ENCODE peak calls at places on chromosomes 16 and 17, in nine cellular contexts. One of them, this sample, is unnamed.

GRCh38 chr16:88509749-88510069 is 56.6 kb downstream of the ZFPM1 start:
- DNase-seq in gastrocnemius medialis: no peak
- DNase-seq in DND-41: no peak
- DNase-seq in foreskin fibroblast: no peak
- DNase-seq in AG09309: no peak
- DNase-seq in PC-9: no peak
- DNase-seq in choroid plexus epithelial cell: no peak
- DNase-seq in prostate gland: no peak
- DNase-seq in heart left ventricle: no peak
- DNase-seq in this sample: no peak

GRCh38 chr17:59330314-59330942 is 1.0 kb upstream of the YPEL2 start:
- DNase-seq in gastrocnemius medialis: peak
- DNase-seq in DND-41: no peak
- DNase-seq in foreskin fibroblast: no peak
- DNase-seq in AG09309: no peak
- DNase-seq in PC-9: peak
- DNase-seq in choroid plexus epithelial cell: no peak
- DNase-seq in prostate gland: peak
- DNase-seq in heart left ventricle: peak
- DNase-seq in this sample: no peak

GRCh38 chr16:66154801-66155200 is 211.7 kb upstream of the CDH5 start:
- DNase-seq in gastrocnemius medialis: no peak
- DNase-seq in DND-41: no peak
- DNase-seq in foreskin fibroblast: no peak
- DNase-seq in AG09309: no peak
- DNase-seq in PC-9: no peak
- DNase-seq in choroid plexus epithelial cell: no peak
- DNase-seq in prostate gland: no peak
- DNase-seq in heart left ventricle: no peak
- DNase-seq in this sample: peak

GRCh38 chr16:68283840-68284595 is 19.7 kb downstream of the SLC7A6 start:
- DNase-seq in gastrocnemius medialis: peak
- DNase-seq in DND-41: no peak
- DNase-seq in foreskin fibroblast: peak
- DNase-seq in AG09309: no peak
- DNase-seq in PC-9: no peak
- DNase-seq in choroid plexus epithelial cell: no peak
- DNase-seq in prostate gland: no peak
- DNase-seq in heart left ventricle: no peak
- DNase-seq in this sample: no peak

GRCh38 chr16:87333101-87333500 is 15.9 kb upstream of the C16orf95 start:
- DNase-seq in gastrocnemius medialis: no peak
- DNase-seq in DND-41: no peak
- DNase-seq in foreskin fibroblast: no peak
- DNase-seq in AG09309: no peak
- DNase-seq in PC-9: no peak
- DNase-seq in choroid plexus epithelial cell: no peak
- DNase-seq in prostate gland: no peak
- DNase-seq in heart left ventricle: no peak
- DNase-seq in this sample: no peak

GRCh38 chr17:4949321-4950074 is 1.2 kb upstream of the PFN1 start:
- DNase-seq in gastrocnemius medialis: peak
- DNase-seq in DND-41: peak
- DNase-seq in foreskin fibroblast: peak
- DNase-seq in AG09309: no peak
- DNase-seq in PC-9: peak
- DNase-seq in choroid plexus epithelial cell: peak
- DNase-seq in prostate gland: peak
- DNase-seq in heart left ventricle: peak
- DNase-seq in this sample: no peak

GRCh38 chr16:68037820-68038597 is 14.9 kb downstream of the DUS2 start:
- DNase-seq in gastrocnemius medialis: no peak
- DNase-seq in DND-41: no peak
- DNase-seq in foreskin fibroblast: no peak
- DNase-seq in AG09309: no peak
- DNase-seq in PC-9: no peak
- DNase-seq in choroid plexus epithelial cell: no peak
- DNase-seq in prostate gland: no peak
- DNase-seq in heart left ventricle: no peak
- DNase-seq in this sample: no peak

GRCh38 chr17:75843577-75844529 is at the start of gene UNC13D:
- DNase-seq in gastrocnemius medialis: no peak
- DNase-seq in DND-41: peak
- DNase-seq in foreskin fibroblast: no peak
- DNase-seq in AG09309: no peak
- DNase-seq in PC-9: peak
- DNase-seq in choroid plexus epithelial cell: no peak
- DNase-seq in prostate gland: no peak
- DNase-seq in heart left ventricle: no peak
- DNase-seq in this sample: no peak

GRCh38 chr17:64420143-64420670 is 28.7 kb upstream of the MILR1 start:
- DNase-seq in gastrocnemius medialis: no peak
- DNase-seq in DND-41: peak
- DNase-seq in foreskin fibroblast: peak
- DNase-seq in AG09309: peak
- DNase-seq in PC-9: peak
- DNase-seq in choroid plexus epithelial cell: peak
- DNase-seq in prostate gland: peak
- DNase-seq in heart left ventricle: no peak
- DNase-seq in this sample: peak

GRCh38 chr17:43768382-43768781 is 9.8 kb upstream of the SOST start:
- DNase-seq in gastrocnemius medialis: peak
- DNase-seq in DND-41: no peak
- DNase-seq in foreskin fibroblast: no peak
- DNase-seq in AG09309: no peak
- DNase-seq in PC-9: no peak
- DNase-seq in choroid plexus epithelial cell: no peak
- DNase-seq in prostate gland: no peak
- DNase-seq in heart left ventricle: peak
- DNase-seq in this sample: no peak

GRCh38 chr17:57257213-57257873 is 1.0 kb downstream of the MSI2 start:
- DNase-seq in gastrocnemius medialis: no peak
- DNase-seq in DND-41: peak
- DNase-seq in foreskin fibroblast: no peak
- DNase-seq in AG09309: no peak
- DNase-seq in PC-9: no peak
- DNase-seq in choroid plexus epithelial cell: no peak
- DNase-seq in prostate gland: peak
- DNase-seq in heart left ventricle: no peak
- DNase-seq in this sample: no peak

GRCh38 chr16:65510850-65511249 is 389.0 kb upstream of the CDH11 start:
- DNase-seq in gastrocnemius medialis: no peak
- DNase-seq in DND-41: no peak
- DNase-seq in foreskin fibroblast: no peak
- DNase-seq in AG09309: no peak
- DNase-seq in PC-9: no peak
- DNase-seq in choroid plexus epithelial cell: peak
- DNase-seq in prostate gland: no peak
- DNase-seq in heart left ventricle: no peak
- DNase-seq in this sample: no peak

GRCh38 chr16:87581867-87582220 is 20.5 kb upstream of the JPH3 start:
- DNase-seq in gastrocnemius medialis: peak
- DNase-seq in DND-41: no peak
- DNase-seq in foreskin fibroblast: peak
- DNase-seq in AG09309: peak
- DNase-seq in PC-9: peak
- DNase-seq in choroid plexus epithelial cell: peak
- DNase-seq in prostate gland: peak
- DNase-seq in heart left ventricle: peak
- DNase-seq in this sample: peak

GRCh38 chr17:19311016-19311415 is 51.5 kb downstream of the B9D1 start:
- DNase-seq in gastrocnemius medialis: no peak
- DNase-seq in DND-41: no peak
- DNase-seq in foreskin fibroblast: no peak
- DNase-seq in AG09309: no peak
- DNase-seq in PC-9: no peak
- DNase-seq in choroid plexus epithelial cell: no peak
- DNase-seq in prostate gland: no peak
- DNase-seq in heart left ventricle: no peak
- DNase-seq in this sample: no peak

GRCh38 chr17:20010886-20011402 is 1.8 kb downstream of the SPECC1 start:
- DNase-seq in gastrocnemius medialis: no peak
- DNase-seq in DND-41: no peak
- DNase-seq in foreskin fibroblast: no peak
- DNase-seq in AG09309: no peak
- DNase-seq in PC-9: no peak
- DNase-seq in choroid plexus epithelial cell: no peak
- DNase-seq in prostate gland: no peak
- DNase-seq in heart left ventricle: no peak
- DNase-seq in this sample: no peak

GRCh38 chr16:11556945-11557720 is 29.6 kb downstream of the LITAF start:
- DNase-seq in gastrocnemius medialis: no peak
- DNase-seq in DND-41: no peak
- DNase-seq in foreskin fibroblast: no peak
- DNase-seq in AG09309: no peak
- DNase-seq in PC-9: no peak
- DNase-seq in choroid plexus epithelial cell: no peak
- DNase-seq in prostate gland: no peak
- DNase-seq in heart left ventricle: no peak
- DNase-seq in this sample: no peak

GRCh38 chr17:64296246-64296645 is 33.2 kb upstream of the TEX2 start:
- DNase-seq in gastrocnemius medialis: no peak
- DNase-seq in DND-41: no peak
- DNase-seq in foreskin fibroblast: no peak
- DNase-seq in AG09309: no peak
- DNase-seq in PC-9: no peak
- DNase-seq in choroid plexus epithelial cell: peak
- DNase-seq in prostate gland: no peak
- DNase-seq in heart left ventricle: no peak
- DNase-seq in this sample: no peak

GRCh38 chr16:78953526-78953925 is 647.0 kb downstream of the MAF start:
- DNase-seq in gastrocnemius medialis: no peak
- DNase-seq in DND-41: no peak
- DNase-seq in foreskin fibroblast: no peak
- DNase-seq in AG09309: no peak
- DNase-seq in PC-9: no peak
- DNase-seq in choroid plexus epithelial cell: no peak
- DNase-seq in prostate gland: no peak
- DNase-seq in heart left ventricle: no peak
- DNase-seq in this sample: no peak

GRCh38 chr17:45241315-45242011 is 19.8 kb downstream of the FMNL1 start:
- DNase-seq in gastrocnemius medialis: no peak
- DNase-seq in DND-41: no peak
- DNase-seq in foreskin fibroblast: no peak
- DNase-seq in AG09309: no peak
- DNase-seq in PC-9: no peak
- DNase-seq in choroid plexus epithelial cell: no peak
- DNase-seq in prostate gland: peak
- DNase-seq in heart left ventricle: no peak
- DNase-seq in this sample: no peak
- H3K4me3 ChIP-seq in gastrocnemius medialis: no peak
- H3K4me3 ChIP-seq in DND-41: no peak
- H3K4me3 ChIP-seq in foreskin fibroblast: peak
- H3K4me3 ChIP-seq in AG09309: no peak
- H3K4me3 ChIP-seq in PC-9: no peak
- H3K4me3 ChIP-seq in choroid plexus epithelial cell: peak
- H3K4me3 ChIP-seq in prostate gland: peak
- H3K4me3 ChIP-seq in heart left ventricle: no peak
- H3K4me3 ChIP-seq in this sample: peak

GRCh38 chr17:979211-979538 is 401 bp downstream of the NXN start:
- DNase-seq in gastrocnemius medialis: no peak
- DNase-seq in DND-41: no peak
- DNase-seq in foreskin fibroblast: no peak
- DNase-seq in AG09309: no peak
- DNase-seq in PC-9: no peak
- DNase-seq in choroid plexus epithelial cell: no peak
- DNase-seq in prostate gland: no peak
- DNase-seq in heart left ventricle: no peak
- DNase-seq in this sample: no peak
- H3K4me3 ChIP-seq in gastrocnemius medialis: peak
- H3K4me3 ChIP-seq in DND-41: peak
- H3K4me3 ChIP-seq in foreskin fibroblast: peak
- H3K4me3 ChIP-seq in AG09309: peak
- H3K4me3 ChIP-seq in PC-9: peak
- H3K4me3 ChIP-seq in choroid plexus epithelial cell: peak
- H3K4me3 ChIP-seq in prostate gland: peak
- H3K4me3 ChIP-seq in heart left ventricle: peak
- H3K4me3 ChIP-seq in this sample: peak

DNA sequence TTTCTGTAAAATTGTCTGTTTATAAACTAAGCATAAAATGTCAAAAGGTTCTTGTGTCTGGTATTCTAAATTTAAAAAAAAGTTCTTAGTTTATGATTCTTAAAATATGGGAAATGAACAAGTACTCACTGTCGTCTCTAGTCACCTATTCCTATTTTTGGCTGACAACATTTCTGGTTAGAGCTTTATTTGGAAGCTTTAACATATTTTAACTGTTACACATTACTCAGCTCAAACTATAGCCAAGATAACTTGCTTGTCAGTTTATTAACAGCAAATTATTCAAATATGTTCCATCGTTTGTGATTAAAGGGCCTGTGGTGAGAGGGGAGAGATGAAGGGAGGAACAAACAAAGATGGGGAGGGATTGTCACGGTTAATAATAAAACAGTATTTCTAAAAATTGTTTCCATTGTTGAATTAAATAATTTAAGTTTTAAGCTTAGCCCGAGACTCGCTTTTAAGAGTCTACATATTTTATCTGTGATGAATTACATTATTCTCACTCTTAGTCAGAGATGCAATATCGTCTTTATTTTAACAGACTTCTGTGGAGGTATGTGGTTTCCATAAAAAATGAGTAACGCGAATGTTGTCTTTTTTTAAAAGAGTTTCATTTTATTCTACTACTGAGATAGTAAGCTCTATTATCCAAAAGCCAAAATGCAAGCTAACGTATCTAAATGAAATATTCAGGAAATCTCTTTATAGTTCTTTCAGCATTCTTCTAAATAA is 321.9 kb upstream of the PMFBP1 start:
- DNase-seq in gastrocnemius medialis: no peak
- DNase-seq in DND-41: no peak
- DNase-seq in foreskin fibroblast: peak
- DNase-seq in AG09309: peak
- DNase-seq in PC-9: no peak
- DNase-seq in choroid plexus epithelial cell: peak
- DNase-seq in prostate gland: no peak
- DNase-seq in heart left ventricle: no peak
- DNase-seq in this sample: no peak
- H3K4me3 ChIP-seq in gastrocnemius medialis: no peak
- H3K4me3 ChIP-seq in DND-41: no peak
- H3K4me3 ChIP-seq in foreskin fibroblast: peak
- H3K4me3 ChIP-seq in AG09309: no peak
- H3K4me3 ChIP-seq in PC-9: no peak
- H3K4me3 ChIP-seq in choroid plexus epithelial cell: no peak
- H3K4me3 ChIP-seq in prostate gland: no peak
- H3K4me3 ChIP-seq in heart left ventricle: no peak
- H3K4me3 ChIP-seq in this sample: no peak

GRCh38 chr17:40364906-40365305 is 369 bp upstream of the GJD3 start:
- DNase-seq in gastrocnemius medialis: no peak
- DNase-seq in DND-41: no peak
- DNase-seq in foreskin fibroblast: no peak
- DNase-seq in AG09309: no peak
- DNase-seq in PC-9: no peak
- DNase-seq in choroid plexus epithelial cell: no peak
- DNase-seq in prostate gland: no peak
- DNase-seq in heart left ventricle: no peak
- DNase-seq in this sample: no peak
- H3K4me3 ChIP-seq in gastrocnemius medialis: no peak
- H3K4me3 ChIP-seq in DND-41: no peak
- H3K4me3 ChIP-seq in foreskin fibroblast: no peak
- H3K4me3 ChIP-seq in AG09309: no peak
- H3K4me3 ChIP-seq in PC-9: no peak
- H3K4me3 ChIP-seq in choroid plexus epithelial cell: no peak
- H3K4me3 ChIP-seq in prostate gland: no peak
- H3K4me3 ChIP-seq in heart left ventricle: peak
- H3K4me3 ChIP-seq in this sample: no peak

GRCh38 chr17:77881545-77881944 is 77.0 kb upstream of the TNRC6C start:
- DNase-seq in gastrocnemius medialis: peak
- DNase-seq in DND-41: peak
- DNase-seq in foreskin fibroblast: no peak
- DNase-seq in AG09309: peak
- DNase-seq in PC-9: no peak
- DNase-seq in choroid plexus epithelial cell: peak
- DNase-seq in prostate gland: peak
- DNase-seq in heart left ventricle: peak
- DNase-seq in this sample: peak
- H3K4me3 ChIP-seq in gastrocnemius medialis: no peak
- H3K4me3 ChIP-seq in DND-41: peak
- H3K4me3 ChIP-seq in foreskin fibroblast: no peak
- H3K4me3 ChIP-seq in AG09309: no peak
- H3K4me3 ChIP-seq in PC-9: no peak
- H3K4me3 ChIP-seq in choroid plexus epithelial cell: no peak
- H3K4me3 ChIP-seq in prostate gland: no peak
- H3K4me3 ChIP-seq in heart left ventricle: peak
- H3K4me3 ChIP-seq in this sample: no peak

This sample was measured in skeletal muscle cell.